ENCODE peak calls at places on chromosomes 6 and 20, in four cellular contexts. Z is hepatocyte, B is mammary epithelial cell, I is psoas muscle. O is an unnamed sample. For H3K4me1 and H3K27me3, the result is how much of the 10 kb centered on the place peaks cover.

GRCh38 chr6:154343473-154344308 is 12.9 kb downstream of the IPCEF1 start:
- DNase-seq in Z (peak), B (peak), I (no peak), O (peak)

GRCh38 chr20:22303523-22303922 is 280.8 kb downstream of the FOXA2 start:
- DNase-seq in Z (no peak), B (no peak), I (no peak), O (no peak)

GRCh38 chr6:3744211-3744900 is 7.2 kb downstream of the PXDC1 start:
- DNase-seq in Z (no peak), B (no peak), I (no peak), O (no peak)

GRCh38 chr20:12883507-12883885 is 125.3 kb upstream of the SPTLC3 start:
- DNase-seq in Z (no peak), B (no peak), I (no peak), O (no peak)

GRCh38 chr6:84804720-84805119 is 40.3 kb upstream of the TBX18 start:
- DNase-seq in Z (no peak), B (peak), I (no peak), O (no peak)

GRCh38 chr6:154370545-154370944 is 13.9 kb upstream of the IPCEF1 start:
- DNase-seq in Z (peak), B (peak), I (no peak), O (no peak)

GRCh38 chr6:127566671-127567070 is 10.3 kb upstream of the C6orf58 start:
- DNase-seq in Z (no peak), B (no peak), I (no peak), O (no peak)

GRCh38 chr6:119608994-119609393 is 259.4 kb upstream of the MAN1A1 start:
- DNase-seq in Z (no peak), B (no peak), I (no peak), O (no peak)

GRCh38 chr6:37308084-37308817 is 45.5 kb upstream of the RNF8 start:
- DNase-seq in Z (peak), B (no peak), I (no peak), O (no peak)

GRCh38 chr20:51402201-51402600 is 140.3 kb downstream of the NFATC2 start:
- DNase-seq in Z (no peak), B (no peak), I (no peak), O (no peak)

GRCh38 chr20:25252686-25253421 is 5.0 kb downstream of the PYGB start:
- DNase-seq in Z (peak), B (peak), I (no peak), O (no peak)

GRCh38 chr20:25250508-25250907 is 2.6 kb downstream of the PYGB start:
- DNase-seq in Z (peak), B (no peak), I (no peak), O (no peak)

GRCh38 chr20:25251019-25251418 is 3.1 kb downstream of the PYGB start:
- DNase-seq in Z (peak), B (no peak), I (no peak), O (no peak)

GRCh38 chr20:25252226-25252625 is 4.3 kb downstream of the PYGB start:
- DNase-seq in Z (peak), B (no peak), I (no peak), O (no peak)

DNA sequence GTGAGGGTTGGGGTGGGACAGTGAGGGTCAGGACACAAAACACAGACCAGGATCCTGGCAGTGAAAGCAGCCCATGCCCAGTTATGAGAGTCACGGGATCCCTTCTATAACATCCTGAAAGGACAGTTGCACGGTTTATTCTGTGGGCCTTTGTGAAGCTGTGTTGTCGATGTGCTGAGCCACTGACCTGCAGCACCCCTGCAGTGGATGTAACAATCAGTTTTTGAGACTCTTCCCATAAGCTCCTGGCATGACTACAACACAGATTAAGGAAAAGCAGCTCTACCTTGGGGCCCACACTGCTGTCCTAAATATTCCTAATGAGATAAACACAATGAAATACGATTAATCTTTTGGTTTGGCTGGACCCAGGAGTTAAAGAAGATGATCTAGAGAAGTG is 3.7 kb downstream of the PYGB start:
- DNase-seq in Z (peak), B (no peak), I (no peak), O (no peak)
- H3K4me1 ChIP-seq in Z (under half), B (half or more), I (under half), O (under half)

DNA sequence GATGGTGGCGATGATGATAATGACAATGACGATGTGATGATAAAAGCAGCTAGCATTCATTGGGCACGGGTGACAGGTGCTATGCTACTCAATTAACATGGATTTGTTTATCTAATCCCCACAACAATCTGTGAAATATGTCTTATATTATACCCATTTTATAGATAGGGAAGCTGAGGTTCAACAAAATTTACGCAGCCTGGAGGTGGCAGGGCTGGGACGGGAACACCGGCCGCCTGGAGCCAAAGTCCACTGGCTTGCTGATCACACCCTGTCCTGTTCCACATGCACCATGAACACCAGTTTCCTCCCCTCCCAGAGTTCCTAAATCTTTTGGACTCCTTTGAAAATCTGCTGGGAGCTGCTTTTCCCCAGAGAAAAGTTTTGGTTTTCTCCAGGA is 23.0 kb downstream of the RIMS4 start:
- DNase-seq in Z (no peak), B (no peak), I (no peak), O (no peak)
- TF ChIP-seq CTCF in Z (no peak), B (no peak), I (no peak), O (no peak)

GRCh38 chr20:58175836-58176235 is 52.6 kb downstream of the ANKRD60 start:
- DNase-seq in Z (no peak), B (no peak), I (no peak), O (no peak)

GRCh38 chr20:58174708-58175287 is 53.7 kb downstream of the ANKRD60 start:
- DNase-seq in Z (no peak), B (no peak), I (peak), O (no peak)

GRCh38 chr20:58173091-58173490 is 55.4 kb downstream of the ANKRD60 start:
- DNase-seq in Z (no peak), B (no peak), I (no peak), O (no peak)

GRCh38 chr20:58175425-58175824 is 53.0 kb downstream of the ANKRD60 start:
- DNase-seq in Z (no peak), B (no peak), I (no peak), O (no peak)

GRCh38 chr20:58173930-58174707 is 54.3 kb downstream of the ANKRD60 start:
- DNase-seq in Z (peak), B (no peak), I (no peak), O (no peak)
- H3K27me3 ChIP-seq in Z (under half), B (under half), I (under half), O (under half)

GRCh38 chr6:43970913-43971775 is 156.1 kb downstream of the MRPL14 start:
- DNase-seq in Z (no peak), B (no peak), I (peak), O (no peak)

GRCh38 chr6:43972179-43972914 is 154.9 kb downstream of the MRPL14 start:
- DNase-seq in Z (no peak), B (peak), I (no peak), O (no peak)

GRCh38 chr6:43971776-43972126 is 155.5 kb downstream of the MRPL14 start:
- DNase-seq in Z (no peak), B (no peak), I (no peak), O (no peak)

GRCh38 chr6:43973351-43973750 is 153.9 kb downstream of the MRPL14 start:
- DNase-seq in Z (no peak), B (peak), I (no peak), O (no peak)

DNA sequence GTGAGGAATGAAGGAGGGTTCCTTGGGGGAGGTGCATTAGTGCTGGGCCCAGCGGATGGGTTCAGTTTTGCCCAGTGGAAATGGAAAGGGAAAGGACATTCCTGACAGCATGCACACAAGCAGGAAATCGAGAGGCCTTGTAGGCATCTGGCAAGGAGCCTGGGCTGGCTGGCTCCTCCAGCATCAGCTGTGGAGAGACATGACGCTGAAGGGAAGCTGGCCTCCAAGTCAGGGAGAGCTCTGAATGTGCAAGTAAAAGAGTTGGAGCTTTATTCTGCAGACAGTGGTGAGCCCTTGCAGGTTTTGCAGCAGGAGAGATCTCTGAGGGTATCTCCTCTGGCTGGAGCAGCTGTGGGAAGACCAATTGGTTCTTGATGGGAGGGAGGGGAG is 154.3 kb downstream of the MRPL14 start:
- DNase-seq in Z (peak), B (peak), I (peak), O (no peak)
- H3K4me1 ChIP-seq in Z (under half), B (under half), I (under half), O (under half)

GRCh38 chr6:70547313-70547712 is 19.4 kb upstream of the SDHAF4 start:
- DNase-seq in Z (peak), B (no peak), I (no peak), O (no peak)
- TF ChIP-seq CTCF in Z (peak), B (peak), I (peak), O (peak)